ENCODE peak calls at places on chromosomes 16 and 17, in five cellular contexts. One of them, this sample, is unnamed.

GRCh38 chr17:79041723-79042420 is 17.9 kb downstream of the C1QTNF1 start:
- DNase-seq in esophagus muscularis mucosa: no peak
- DNase-seq in K562: no peak
- DNase-seq in prostate gland: no peak
- DNase-seq in uterus: no peak
- DNase-seq in this sample: no peak

GRCh38 chr17:70503449-70503848 is 334.1 kb downstream of the KCNJ2 start:
- DNase-seq in prostate gland: no peak
- DNase-seq in uterus: no peak
- DNase-seq in K562: no peak
- DNase-seq in esophagus muscularis mucosa: no peak
- DNase-seq in this sample: no peak

GRCh38 chr17:59357219-59357699 is 25.8 kb downstream of the YPEL2 start:
- DNase-seq in K562: no peak
- DNase-seq in esophagus muscularis mucosa: no peak
- DNase-seq in prostate gland: no peak
- DNase-seq in uterus: no peak
- DNase-seq in this sample: no peak

GRCh38 chr17:47735536-47736011 is 2.5 kb downstream of the TBX21 start:
- DNase-seq in prostate gland: no peak
- DNase-seq in uterus: no peak
- DNase-seq in esophagus muscularis mucosa: no peak
- DNase-seq in K562: no peak
- DNase-seq in this sample: no peak

GRCh38 chr16:4940719-4941118 is 3.8 kb upstream of the PPL start:
- DNase-seq in uterus: no peak
- DNase-seq in prostate gland: no peak
- DNase-seq in K562: no peak
- DNase-seq in esophagus muscularis mucosa: no peak
- DNase-seq in this sample: no peak

GRCh38 chr16:78128920-78129319 is 29.5 kb downstream of the WWOX start:
- DNase-seq in esophagus muscularis mucosa: no peak
- DNase-seq in K562: no peak
- DNase-seq in uterus: no peak
- DNase-seq in prostate gland: no peak
- DNase-seq in this sample: no peak

GRCh38 chr17:49513616-49514373 is 18.7 kb downstream of the NGFR start:
- DNase-seq in prostate gland: no peak
- DNase-seq in esophagus muscularis mucosa: no peak
- DNase-seq in K562: no peak
- DNase-seq in uterus: peak; percentile 77
- DNase-seq in this sample: no peak

GRCh38 chr17:29929544-29930398 is at the start of gene SSH2:
- DNase-seq in K562: peak; percentile 89
- DNase-seq in prostate gland: peak; percentile 79
- DNase-seq in uterus: peak; percentile 74
- DNase-seq in esophagus muscularis mucosa: peak; percentile 93
- DNase-seq in this sample: peak; percentile 94

GRCh38 chr16:68086860-68087268 is 1.7 kb downstream of the NFATC3 start:
- DNase-seq in prostate gland: no peak
- DNase-seq in uterus: no peak
- DNase-seq in esophagus muscularis mucosa: no peak
- DNase-seq in K562: no peak
- DNase-seq in this sample: no peak

GRCh38 chr16:3646348-3646920 is 8.1 kb upstream of the DNASE1 start:
- DNase-seq in prostate gland: peak; percentile 87
- DNase-seq in K562: peak; percentile 53
- DNase-seq in esophagus muscularis mucosa: no peak
- DNase-seq in uterus: no peak
- DNase-seq in this sample: no peak

GRCh38 chr17:68794636-68795503 is 160.3 kb downstream of the ABCA8 start:
- DNase-seq in esophagus muscularis mucosa: no peak
- DNase-seq in K562: no peak
- DNase-seq in uterus: no peak
- DNase-seq in prostate gland: no peak
- DNase-seq in this sample: no peak

GRCh38 chr16:73280366-73280765 is 232.4 kb upstream of the ZFHX3 start:
- DNase-seq in K562: no peak
- DNase-seq in esophagus muscularis mucosa: no peak
- DNase-seq in uterus: no peak
- DNase-seq in prostate gland: no peak
- DNase-seq in this sample: no peak

GRCh38 chr17:70184770-70185169 is 15.4 kb downstream of the KCNJ2 start:
- DNase-seq in esophagus muscularis mucosa: no peak
- DNase-seq in uterus: no peak
- DNase-seq in K562: no peak
- DNase-seq in prostate gland: no peak
- DNase-seq in this sample: no peak

DNA sequence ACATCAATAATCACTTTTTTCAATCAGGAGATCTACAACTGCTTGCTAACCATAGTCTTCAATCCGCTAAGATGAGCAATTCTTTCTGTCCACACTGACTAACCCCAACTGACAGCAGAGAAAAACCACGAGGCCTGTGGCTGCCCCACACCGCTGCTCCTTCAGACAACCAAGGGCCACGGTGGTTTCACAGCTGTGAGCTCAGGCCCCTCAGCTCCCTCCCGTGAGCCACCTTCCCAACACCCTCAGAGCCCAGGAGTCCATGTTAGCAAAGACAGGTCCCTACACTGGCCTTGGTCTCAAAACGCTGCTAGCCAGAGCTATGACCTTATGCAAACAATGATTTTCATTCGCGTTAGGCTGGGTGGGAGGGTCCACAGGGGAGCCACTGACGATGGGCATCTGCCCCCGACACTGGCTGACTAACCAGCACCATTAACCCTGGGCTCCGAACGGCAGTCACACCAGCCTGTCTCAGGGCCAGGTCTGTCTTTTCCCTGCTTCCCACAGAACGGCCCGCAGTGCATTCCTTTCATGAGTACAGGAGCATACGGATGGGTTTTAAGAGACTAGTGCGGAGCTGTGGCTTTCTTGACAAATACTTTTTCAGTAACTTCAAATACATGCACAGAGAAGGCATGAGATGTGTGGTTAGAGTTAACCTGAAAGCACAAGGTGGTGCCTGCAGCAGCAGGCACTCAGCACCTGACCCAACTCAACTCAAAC is 67.3 kb downstream of the ANKRD11 start:
- DNase-seq in uterus: no peak
- DNase-seq in K562: no peak
- DNase-seq in esophagus muscularis mucosa: no peak
- DNase-seq in prostate gland: no peak
- DNase-seq in this sample: no peak
- TF ChIP-seq POLR2A in uterus: no peak
- TF ChIP-seq POLR2A in K562: no peak
- TF ChIP-seq POLR2A in esophagus muscularis mucosa: no peak
- TF ChIP-seq POLR2A in prostate gland: no peak
- TF ChIP-seq POLR2A in this sample: no peak

GRCh38 chr17:26774291-26775218 is 519.4 kb upstream of the WSB1 start:
- DNase-seq in K562: no peak
- DNase-seq in prostate gland: no peak
- DNase-seq in esophagus muscularis mucosa: no peak
- DNase-seq in uterus: no peak
- DNase-seq in this sample: no peak

GRCh38 chr17:26773189-26774188 is 520.4 kb upstream of the WSB1 start:
- DNase-seq in esophagus muscularis mucosa: no peak
- DNase-seq in K562: no peak
- DNase-seq in uterus: no peak
- DNase-seq in prostate gland: no peak
- DNase-seq in this sample: no peak

GRCh38 chr17:26775219-26775822 is 518.6 kb upstream of the WSB1 start:
- DNase-seq in prostate gland: no peak
- DNase-seq in esophagus muscularis mucosa: no peak
- DNase-seq in K562: no peak
- DNase-seq in uterus: no peak
- DNase-seq in this sample: no peak
- TF ChIP-seq POLR2A in prostate gland: no peak
- TF ChIP-seq POLR2A in esophagus muscularis mucosa: no peak
- TF ChIP-seq POLR2A in K562: no peak
- TF ChIP-seq POLR2A in uterus: no peak
- TF ChIP-seq POLR2A in this sample: no peak

GRCh38 chr17:43722269-43722619 is 36.3 kb downstream of the SOST start:
- DNase-seq in uterus: no peak
- DNase-seq in esophagus muscularis mucosa: no peak
- DNase-seq in K562: no peak
- DNase-seq in prostate gland: no peak
- DNase-seq in this sample: no peak

GRCh38 chr17:43717913-43718312 is 40.7 kb downstream of the SOST start:
- DNase-seq in uterus: no peak
- DNase-seq in K562: no peak
- DNase-seq in prostate gland: no peak
- DNase-seq in esophagus muscularis mucosa: no peak
- DNase-seq in this sample: no peak

GRCh38 chr17:43719578-43719977 is 39.0 kb downstream of the SOST start:
- DNase-seq in K562: no peak
- DNase-seq in esophagus muscularis mucosa: no peak
- DNase-seq in uterus: no peak
- DNase-seq in prostate gland: no peak
- DNase-seq in this sample: no peak

GRCh38 chr17:43721537-43722268 is 36.9 kb downstream of the SOST start:
- DNase-seq in K562: no peak
- DNase-seq in esophagus muscularis mucosa: no peak
- DNase-seq in uterus: no peak
- DNase-seq in prostate gland: no peak
- DNase-seq in this sample: peak; percentile 27

DNA sequence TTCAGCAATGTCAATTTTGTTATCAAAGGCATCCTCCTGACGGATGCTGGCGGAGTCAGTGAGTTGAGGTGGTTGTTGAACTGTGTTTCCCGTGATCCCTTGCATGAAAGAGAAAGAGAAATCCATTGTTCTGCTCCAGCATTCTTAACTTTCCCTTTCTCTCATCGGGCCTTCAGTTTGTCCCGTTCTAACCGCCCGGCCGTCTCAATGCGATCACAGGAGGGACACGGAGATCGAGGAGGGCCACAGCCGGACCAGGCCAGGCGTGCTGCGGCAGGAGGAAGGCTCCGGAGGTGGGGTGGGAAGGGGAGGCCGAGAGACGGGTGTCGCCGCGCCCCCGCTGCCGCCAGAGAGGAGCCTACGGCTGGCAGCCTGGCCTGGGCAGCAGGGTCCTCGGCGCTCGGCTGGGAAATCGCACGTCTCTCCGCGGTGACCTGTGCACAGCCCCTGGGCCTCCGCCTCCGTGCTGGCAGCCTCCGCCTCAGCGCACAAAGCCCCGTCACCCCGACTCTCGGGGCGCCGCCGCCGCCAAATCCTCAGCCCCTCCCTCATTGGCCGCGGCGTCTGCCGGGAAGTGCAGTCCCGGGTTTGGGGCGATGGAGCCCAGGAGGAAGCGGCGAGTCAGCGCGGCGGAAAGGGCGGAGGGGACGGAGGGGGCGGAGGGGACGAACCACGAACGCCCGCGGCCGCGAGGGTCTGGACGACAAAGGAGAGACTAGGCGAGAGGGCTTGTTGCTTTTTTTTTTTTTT is 38.1 kb downstream of the SOST start:
- DNase-seq in prostate gland: peak; percentile 57
- DNase-seq in K562: peak; percentile 61
- DNase-seq in esophagus muscularis mucosa: peak; percentile 95
- DNase-seq in uterus: peak; percentile 78
- DNase-seq in this sample: peak; percentile 71
- TF ChIP-seq POLR2A in prostate gland: peak; percentile 51
- TF ChIP-seq POLR2A in K562: peak; percentile 39
- TF ChIP-seq POLR2A in esophagus muscularis mucosa: no peak
- TF ChIP-seq POLR2A in uterus: no peak
- TF ChIP-seq POLR2A in this sample: peak; percentile 35

DNA sequence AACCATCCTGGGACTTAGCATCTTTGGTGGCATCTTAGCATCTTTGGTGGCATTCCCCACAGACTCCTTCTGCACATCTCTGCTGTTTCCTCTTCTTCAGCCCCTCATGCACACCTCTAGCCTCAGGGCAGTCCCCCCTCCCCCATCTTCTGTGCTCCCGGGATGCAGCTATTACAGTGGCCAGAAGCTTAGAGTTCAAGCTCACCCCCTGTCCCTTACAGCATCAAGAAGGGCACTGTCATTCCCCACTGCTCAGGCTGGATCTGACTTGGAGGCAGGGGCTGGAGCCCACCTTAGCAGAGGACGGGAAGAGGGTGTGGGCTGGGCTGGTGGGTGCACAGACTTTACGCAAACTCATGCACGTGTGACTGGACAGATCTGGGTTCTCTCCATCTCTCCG is 650 bp downstream of the EPN3 start:
- DNase-seq in K562: no peak
- DNase-seq in prostate gland: no peak
- DNase-seq in uterus: no peak
- DNase-seq in esophagus muscularis mucosa: no peak
- DNase-seq in this sample: peak; percentile 52
- TF ChIP-seq POLR2A in K562: no peak
- TF ChIP-seq POLR2A in prostate gland: no peak
- TF ChIP-seq POLR2A in uterus: no peak
- TF ChIP-seq POLR2A in esophagus muscularis mucosa: no peak
- TF ChIP-seq POLR2A in this sample: no peak

GRCh38 chr16:54288592-54289241 is 2.1 kb upstream of the IRX3 start:
- DNase-seq in esophagus muscularis mucosa: no peak
- DNase-seq in uterus: no peak
- DNase-seq in prostate gland: no peak
- DNase-seq in K562: no peak
- DNase-seq in this sample: no peak

GRCh38 chr16:54286067-54286329 is 589 bp downstream of the IRX3 start:
- DNase-seq in K562: no peak
- DNase-seq in prostate gland: no peak
- DNase-seq in uterus: no peak
- DNase-seq in esophagus muscularis mucosa: no peak
- DNase-seq in this sample: no peak

GRCh38 chr16:54286330-54287017 is at the start of gene IRX3:
- DNase-seq in esophagus muscularis mucosa: no peak
- DNase-seq in uterus: peak; percentile 49
- DNase-seq in prostate gland: peak; percentile 95
- DNase-seq in K562: no peak
- DNase-seq in this sample: no peak

GRCh38 chr16:54287758-54288591 is 1.4 kb upstream of the IRX3 start:
- DNase-seq in uterus: no peak
- DNase-seq in esophagus muscularis mucosa: no peak
- DNase-seq in prostate gland: no peak
- DNase-seq in K562: no peak
- DNase-seq in this sample: no peak

DNA sequence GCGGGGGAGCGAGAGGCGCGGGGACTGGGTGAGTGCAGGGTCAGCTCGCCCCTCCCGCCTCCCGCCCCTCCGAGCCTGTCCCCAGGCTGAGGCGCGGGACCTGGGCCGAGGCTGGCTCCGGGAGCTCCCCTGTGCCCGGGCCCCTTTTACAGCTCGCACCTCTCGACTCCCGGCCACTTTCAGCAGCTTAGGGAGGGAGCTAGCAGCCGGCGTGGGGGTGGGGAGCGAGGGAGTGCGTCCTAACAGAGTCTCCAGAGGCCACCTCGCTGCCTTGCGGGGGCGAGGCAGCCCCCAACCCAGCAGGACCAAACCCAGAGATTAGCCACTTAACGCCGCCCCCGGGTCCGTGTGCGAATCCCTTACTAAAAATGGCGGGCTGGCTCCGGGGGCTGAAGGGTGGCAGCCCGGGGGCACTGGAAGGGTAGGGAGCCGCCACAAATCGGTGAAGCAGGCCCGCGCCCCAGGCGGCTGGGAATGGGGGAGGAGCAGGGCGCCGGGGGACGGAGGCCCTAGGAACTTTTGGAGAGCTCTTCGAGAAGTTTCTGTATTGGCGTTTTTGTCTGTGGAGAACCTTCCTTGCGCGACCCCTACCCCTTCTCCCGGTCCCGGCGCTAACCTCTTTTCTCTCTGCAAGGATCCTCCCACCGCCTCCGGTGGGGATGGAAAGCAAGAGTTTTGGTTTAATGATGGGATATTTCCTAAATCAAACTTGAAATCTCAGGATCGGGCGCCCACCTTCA is 601 bp upstream of the IRX3 start:
- DNase-seq in prostate gland: peak; percentile 25
- DNase-seq in esophagus muscularis mucosa: no peak
- DNase-seq in uterus: no peak
- DNase-seq in K562: no peak
- DNase-seq in this sample: no peak
- TF ChIP-seq POLR2A in prostate gland: no peak
- TF ChIP-seq POLR2A in esophagus muscularis mucosa: no peak
- TF ChIP-seq POLR2A in uterus: no peak
- TF ChIP-seq POLR2A in K562: no peak
- TF ChIP-seq POLR2A in this sample: no peak